ENCODE peak calls at places on chromosomes 7 and 10, in nine cellular contexts. One of them, this sample, is unnamed.

GRCh38 chr7:96648784-96649183 is 60.9 kb downstream of the SEM1 start:
- DNase-seq in pancreas: no peak
- DNase-seq in K562: no peak
- DNase-seq in esophagus muscularis mucosa: no peak
- DNase-seq in A549: no peak
- DNase-seq in tibial artery: no peak
- DNase-seq in CD4-positive, alpha-beta T cell: no peak
- DNase-seq in naive thymus-derived CD4-positive, alpha-beta T cell: no peak
- DNase-seq in lower lobe of right lung: no peak
- DNase-seq in this sample: no peak

GRCh38 chr10:84665883-84666463 is 337.6 kb downstream of the CCSER2 start:
- DNase-seq in pancreas: peak
- DNase-seq in K562: peak
- DNase-seq in esophagus muscularis mucosa: no peak
- DNase-seq in A549: peak
- DNase-seq in tibial artery: no peak
- DNase-seq in CD4-positive, alpha-beta T cell: no peak
- DNase-seq in naive thymus-derived CD4-positive, alpha-beta T cell: no peak
- DNase-seq in lower lobe of right lung: peak
- DNase-seq in this sample: no peak

GRCh38 chr10:121865554-121865953 is 62.3 kb downstream of the ATE1 start:
- DNase-seq in pancreas: no peak
- DNase-seq in K562: no peak
- DNase-seq in esophagus muscularis mucosa: no peak
- DNase-seq in A549: no peak
- DNase-seq in tibial artery: no peak
- DNase-seq in CD4-positive, alpha-beta T cell: no peak
- DNase-seq in naive thymus-derived CD4-positive, alpha-beta T cell: no peak
- DNase-seq in lower lobe of right lung: no peak
- DNase-seq in this sample: no peak

GRCh38 chr7:490461-491291 is 29.0 kb downstream of the PDGFA start:
- DNase-seq in pancreas: peak
- DNase-seq in K562: no peak
- DNase-seq in esophagus muscularis mucosa: no peak
- DNase-seq in A549: no peak
- DNase-seq in tibial artery: peak
- DNase-seq in CD4-positive, alpha-beta T cell: no peak
- DNase-seq in naive thymus-derived CD4-positive, alpha-beta T cell: no peak
- DNase-seq in lower lobe of right lung: peak
- DNase-seq in this sample: peak

GRCh38 chr7:151404216-151405011 is 5.4 kb downstream of the WDR86 start:
- DNase-seq in pancreas: no peak
- DNase-seq in K562: peak
- DNase-seq in esophagus muscularis mucosa: no peak
- DNase-seq in A549: peak
- DNase-seq in tibial artery: no peak
- DNase-seq in CD4-positive, alpha-beta T cell: no peak
- DNase-seq in naive thymus-derived CD4-positive, alpha-beta T cell: no peak
- DNase-seq in lower lobe of right lung: peak
- DNase-seq in this sample: no peak

GRCh38 chr7:1666779-1667565 is 3.1 kb upstream of the ELFN1 start:
- DNase-seq in pancreas: peak
- DNase-seq in K562: no peak
- DNase-seq in esophagus muscularis mucosa: no peak
- DNase-seq in A549: peak
- DNase-seq in tibial artery: peak
- DNase-seq in CD4-positive, alpha-beta T cell: no peak
- DNase-seq in naive thymus-derived CD4-positive, alpha-beta T cell: no peak
- DNase-seq in lower lobe of right lung: peak
- DNase-seq in this sample: peak

GRCh38 chr10:113665806-113666354 is 2.0 kb upstream of the NRAP start:
- DNase-seq in pancreas: no peak
- DNase-seq in K562: no peak
- DNase-seq in esophagus muscularis mucosa: no peak
- DNase-seq in A549: no peak
- DNase-seq in tibial artery: no peak
- DNase-seq in CD4-positive, alpha-beta T cell: no peak
- DNase-seq in naive thymus-derived CD4-positive, alpha-beta T cell: no peak
- DNase-seq in lower lobe of right lung: no peak
- DNase-seq in this sample: no peak

GRCh38 chr10:8800426-8800825 is 745.9 kb downstream of the GATA3 start:
- DNase-seq in pancreas: no peak
- DNase-seq in K562: no peak
- DNase-seq in esophagus muscularis mucosa: no peak
- DNase-seq in A549: no peak
- DNase-seq in tibial artery: no peak
- DNase-seq in CD4-positive, alpha-beta T cell: no peak
- DNase-seq in naive thymus-derived CD4-positive, alpha-beta T cell: no peak
- DNase-seq in lower lobe of right lung: no peak
- DNase-seq in this sample: no peak

GRCh38 chr10:91378061-91378460 is 32.1 kb upstream of the HECTD2 start:
- DNase-seq in pancreas: no peak
- DNase-seq in K562: no peak
- DNase-seq in esophagus muscularis mucosa: no peak
- DNase-seq in A549: no peak
- DNase-seq in tibial artery: no peak
- DNase-seq in CD4-positive, alpha-beta T cell: no peak
- DNase-seq in naive thymus-derived CD4-positive, alpha-beta T cell: no peak
- DNase-seq in lower lobe of right lung: no peak
- DNase-seq in this sample: no peak

GRCh38 chr7:3432916-3433315 is 131.9 kb downstream of the SDK1 start:
- DNase-seq in pancreas: no peak
- DNase-seq in K562: no peak
- DNase-seq in esophagus muscularis mucosa: no peak
- DNase-seq in A549: no peak
- DNase-seq in tibial artery: no peak
- DNase-seq in CD4-positive, alpha-beta T cell: no peak
- DNase-seq in naive thymus-derived CD4-positive, alpha-beta T cell: no peak
- DNase-seq in lower lobe of right lung: no peak
- DNase-seq in this sample: no peak

GRCh38 chr7:89837515-89837914 is 316.8 kb upstream of the STEAP1 start:
- DNase-seq in pancreas: no peak
- DNase-seq in K562: no peak
- DNase-seq in esophagus muscularis mucosa: no peak
- DNase-seq in A549: no peak
- DNase-seq in tibial artery: no peak
- DNase-seq in CD4-positive, alpha-beta T cell: no peak
- DNase-seq in naive thymus-derived CD4-positive, alpha-beta T cell: no peak
- DNase-seq in lower lobe of right lung: no peak
- DNase-seq in this sample: no peak

GRCh38 chr10:96651998-96652431 is 65.2 kb upstream of the TM9SF3 start:
- DNase-seq in pancreas: no peak
- DNase-seq in K562: no peak
- DNase-seq in esophagus muscularis mucosa: no peak
- DNase-seq in A549: no peak
- DNase-seq in tibial artery: no peak
- DNase-seq in CD4-positive, alpha-beta T cell: no peak
- DNase-seq in naive thymus-derived CD4-positive, alpha-beta T cell: no peak
- DNase-seq in lower lobe of right lung: no peak
- DNase-seq in this sample: no peak

GRCh38 chr7:99365318-99366141 is 9.0 kb upstream of the ARPC1B start:
- DNase-seq in pancreas: peak
- DNase-seq in K562: peak
- DNase-seq in esophagus muscularis mucosa: no peak
- DNase-seq in A549: peak
- DNase-seq in tibial artery: no peak
- DNase-seq in CD4-positive, alpha-beta T cell: peak
- DNase-seq in naive thymus-derived CD4-positive, alpha-beta T cell: peak
- DNase-seq in lower lobe of right lung: peak
- DNase-seq in this sample: no peak

GRCh38 chr10:84511106-84511505 is 182.7 kb downstream of the CCSER2 start:
- DNase-seq in pancreas: no peak
- DNase-seq in K562: no peak
- DNase-seq in esophagus muscularis mucosa: no peak
- DNase-seq in A549: no peak
- DNase-seq in tibial artery: no peak
- DNase-seq in CD4-positive, alpha-beta T cell: no peak
- DNase-seq in naive thymus-derived CD4-positive, alpha-beta T cell: no peak
- DNase-seq in lower lobe of right lung: no peak
- DNase-seq in this sample: no peak

GRCh38 chr10:16964571-16965241 is 147.5 kb upstream of the RSU1 start:
- DNase-seq in pancreas: no peak
- DNase-seq in K562: no peak
- DNase-seq in esophagus muscularis mucosa: no peak
- DNase-seq in A549: no peak
- DNase-seq in tibial artery: no peak
- DNase-seq in CD4-positive, alpha-beta T cell: no peak
- DNase-seq in naive thymus-derived CD4-positive, alpha-beta T cell: no peak
- DNase-seq in lower lobe of right lung: no peak
- DNase-seq in this sample: no peak

GRCh38 chr7:134502463-134502862 is 24.9 kb upstream of the AKR1B10 start:
- DNase-seq in pancreas: no peak
- DNase-seq in K562: no peak
- DNase-seq in esophagus muscularis mucosa: no peak
- DNase-seq in A549: no peak
- DNase-seq in tibial artery: peak
- DNase-seq in CD4-positive, alpha-beta T cell: no peak
- DNase-seq in naive thymus-derived CD4-positive, alpha-beta T cell: no peak
- DNase-seq in lower lobe of right lung: no peak
- DNase-seq in this sample: no peak

GRCh38 chr10:132651511-132652029 is 114.0 kb downstream of the INPP5A start:
- DNase-seq in pancreas: no peak
- DNase-seq in K562: no peak
- DNase-seq in esophagus muscularis mucosa: no peak
- DNase-seq in A549: no peak
- DNase-seq in tibial artery: peak
- DNase-seq in CD4-positive, alpha-beta T cell: no peak
- DNase-seq in naive thymus-derived CD4-positive, alpha-beta T cell: no peak
- DNase-seq in lower lobe of right lung: peak
- DNase-seq in this sample: peak
- H3K27ac ChIP-seq in pancreas: no peak
- H3K27ac ChIP-seq in K562: no peak
- H3K27ac ChIP-seq in esophagus muscularis mucosa: no peak
- H3K27ac ChIP-seq in A549: no peak
- H3K27ac ChIP-seq in tibial artery: no peak
- H3K27ac ChIP-seq in CD4-positive, alpha-beta T cell: no peak
- H3K27ac ChIP-seq in naive thymus-derived CD4-positive, alpha-beta T cell: no peak
- H3K27ac ChIP-seq in lower lobe of right lung: no peak
- H3K27ac ChIP-seq in this sample: no peak

GRCh38 chr10:59242057-59242456 is 65.6 kb downstream of the PHYHIPL start:
- DNase-seq in pancreas: no peak
- DNase-seq in K562: no peak
- DNase-seq in esophagus muscularis mucosa: no peak
- DNase-seq in A549: no peak
- DNase-seq in tibial artery: no peak
- DNase-seq in CD4-positive, alpha-beta T cell: no peak
- DNase-seq in naive thymus-derived CD4-positive, alpha-beta T cell: no peak
- DNase-seq in lower lobe of right lung: no peak
- DNase-seq in this sample: no peak
- H3K27ac ChIP-seq in pancreas: no peak
- H3K27ac ChIP-seq in K562: no peak
- H3K27ac ChIP-seq in esophagus muscularis mucosa: peak
- H3K27ac ChIP-seq in A549: no peak
- H3K27ac ChIP-seq in tibial artery: no peak
- H3K27ac ChIP-seq in CD4-positive, alpha-beta T cell: no peak
- H3K27ac ChIP-seq in naive thymus-derived CD4-positive, alpha-beta T cell: no peak
- H3K27ac ChIP-seq in lower lobe of right lung: no peak
- H3K27ac ChIP-seq in this sample: no peak

DNA sequence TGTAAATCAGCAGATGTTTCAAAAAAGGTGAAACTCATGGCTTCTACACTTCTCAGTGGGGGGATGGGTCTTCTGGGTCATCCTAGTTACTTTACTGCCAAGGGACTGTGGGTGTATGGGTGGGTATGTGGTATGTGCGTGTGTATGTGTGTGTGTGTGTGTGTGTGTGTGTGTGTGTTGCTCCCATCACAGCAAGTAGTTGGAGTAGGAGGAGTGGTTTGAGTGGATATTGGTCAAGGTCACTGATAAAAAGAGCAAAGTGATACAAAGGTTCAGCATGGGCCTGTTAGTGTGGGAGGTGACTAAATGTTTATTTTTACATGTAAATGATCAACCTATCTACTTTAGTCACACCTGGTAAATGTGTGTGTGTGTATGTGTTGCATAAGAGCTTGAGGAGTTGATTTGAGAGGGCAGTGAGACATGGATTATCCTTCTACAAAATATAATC is 11.8 kb upstream of the COBL start:
- DNase-seq in pancreas: no peak
- DNase-seq in K562: no peak
- DNase-seq in esophagus muscularis mucosa: no peak
- DNase-seq in A549: no peak
- DNase-seq in tibial artery: no peak
- DNase-seq in CD4-positive, alpha-beta T cell: no peak
- DNase-seq in naive thymus-derived CD4-positive, alpha-beta T cell: no peak
- DNase-seq in lower lobe of right lung: no peak
- DNase-seq in this sample: no peak
- H3K27ac ChIP-seq in pancreas: no peak
- H3K27ac ChIP-seq in K562: no peak
- H3K27ac ChIP-seq in esophagus muscularis mucosa: no peak
- H3K27ac ChIP-seq in A549: no peak
- H3K27ac ChIP-seq in tibial artery: no peak
- H3K27ac ChIP-seq in CD4-positive, alpha-beta T cell: no peak
- H3K27ac ChIP-seq in naive thymus-derived CD4-positive, alpha-beta T cell: no peak
- H3K27ac ChIP-seq in lower lobe of right lung: no peak
- H3K27ac ChIP-seq in this sample: no peak

DNA sequence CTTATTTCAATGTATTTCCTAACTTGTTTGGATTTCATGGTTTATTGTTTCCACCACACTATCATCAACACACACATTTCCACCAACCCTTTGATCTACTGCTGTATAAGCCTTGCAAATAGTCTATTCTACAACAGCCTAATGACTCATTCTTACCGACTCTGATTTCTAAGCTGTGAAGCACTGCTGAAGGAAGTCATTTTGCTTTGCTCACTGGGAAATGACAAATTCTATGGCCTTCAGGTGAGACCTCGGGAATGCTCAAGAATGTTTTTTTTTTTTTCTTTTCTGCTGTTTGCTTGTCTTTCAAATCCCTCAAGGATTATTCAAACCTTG is 30.1 kb upstream of the INHBA start:
- DNase-seq in pancreas: no peak
- DNase-seq in K562: no peak
- DNase-seq in esophagus muscularis mucosa: no peak
- DNase-seq in A549: no peak
- DNase-seq in tibial artery: no peak
- DNase-seq in CD4-positive, alpha-beta T cell: no peak
- DNase-seq in naive thymus-derived CD4-positive, alpha-beta T cell: no peak
- DNase-seq in lower lobe of right lung: no peak
- DNase-seq in this sample: no peak
- H3K27ac ChIP-seq in pancreas: no peak
- H3K27ac ChIP-seq in K562: no peak
- H3K27ac ChIP-seq in esophagus muscularis mucosa: no peak
- H3K27ac ChIP-seq in A549: no peak
- H3K27ac ChIP-seq in tibial artery: no peak
- H3K27ac ChIP-seq in CD4-positive, alpha-beta T cell: no peak
- H3K27ac ChIP-seq in naive thymus-derived CD4-positive, alpha-beta T cell: no peak
- H3K27ac ChIP-seq in lower lobe of right lung: no peak
- H3K27ac ChIP-seq in this sample: no peak

GRCh38 chr7:111264111-111264868 is 173.4 kb downstream of the LRRN3 start:
- DNase-seq in pancreas: no peak
- DNase-seq in K562: no peak
- DNase-seq in esophagus muscularis mucosa: no peak
- DNase-seq in A549: no peak
- DNase-seq in tibial artery: no peak
- DNase-seq in CD4-positive, alpha-beta T cell: no peak
- DNase-seq in naive thymus-derived CD4-positive, alpha-beta T cell: no peak
- DNase-seq in lower lobe of right lung: no peak
- DNase-seq in this sample: no peak
- H3K27ac ChIP-seq in pancreas: no peak
- H3K27ac ChIP-seq in K562: no peak
- H3K27ac ChIP-seq in esophagus muscularis mucosa: no peak
- H3K27ac ChIP-seq in A549: no peak
- H3K27ac ChIP-seq in tibial artery: no peak
- H3K27ac ChIP-seq in CD4-positive, alpha-beta T cell: no peak
- H3K27ac ChIP-seq in naive thymus-derived CD4-positive, alpha-beta T cell: no peak
- H3K27ac ChIP-seq in lower lobe of right lung: no peak
- H3K27ac ChIP-seq in this sample: no peak